ENCODE peak calls at places on chromosome 7, in six cellular contexts. One of them, this sample, is unnamed.
A peak's percentile ranks its signal among the peaks of the same experiment; 100 is the strongest.

GRCh38 chr7:114930829-114931655 is 9.1 kb downstream of the MDFIC start:
- DNase-seq in iris pigment epithelial cell: peak; percentile 81
- DNase-seq in type B pancreatic cell: no peak
- DNase-seq in stimulated activated CD4-positive, alpha-beta T cell treated with anti-CD3 and anti-CD28 coated beads, Interleukin-4, amount 100 ng/mL, for 1 hour: no peak
- DNase-seq in choroid plexus epithelial cell: peak; percentile 81
- DNase-seq in mesendoderm: no peak
- DNase-seq in this sample: no peak

GRCh38 chr7:41777894-41778596 is 75.2 kb upstream of the INHBA start:
- DNase-seq in iris pigment epithelial cell: peak; percentile 72
- DNase-seq in type B pancreatic cell: no peak
- DNase-seq in stimulated activated CD4-positive, alpha-beta T cell treated with anti-CD3 and anti-CD28 coated beads, Interleukin-4, amount 100 ng/mL, for 1 hour: no peak
- DNase-seq in choroid plexus epithelial cell: peak; percentile 25
- DNase-seq in mesendoderm: no peak
- DNase-seq in this sample: no peak

GRCh38 chr7:4733936-4734528 is 41.4 kb upstream of the AP5Z1 start:
- DNase-seq in type B pancreatic cell: no peak
- DNase-seq in mesendoderm: no peak
- DNase-seq in choroid plexus epithelial cell: no peak
- DNase-seq in stimulated activated CD4-positive, alpha-beta T cell treated with anti-CD3 and anti-CD28 coated beads, Interleukin-4, amount 100 ng/mL, for 1 hour: no peak
- DNase-seq in iris pigment epithelial cell: no peak
- DNase-seq in this sample: no peak

GRCh38 chr7:55326079-55326847 is 38.9 kb upstream of the LANCL2 start:
- DNase-seq in type B pancreatic cell: no peak
- DNase-seq in iris pigment epithelial cell: no peak
- DNase-seq in choroid plexus epithelial cell: no peak
- DNase-seq in mesendoderm: no peak
- DNase-seq in stimulated activated CD4-positive, alpha-beta T cell treated with anti-CD3 and anti-CD28 coated beads, Interleukin-4, amount 100 ng/mL, for 1 hour: no peak
- DNase-seq in this sample: peak; percentile 40

GRCh38 chr7:50739744-50740455 is 42.8 kb downstream of the GRB10 start:
- DNase-seq in iris pigment epithelial cell: no peak
- DNase-seq in choroid plexus epithelial cell: no peak
- DNase-seq in stimulated activated CD4-positive, alpha-beta T cell treated with anti-CD3 and anti-CD28 coated beads, Interleukin-4, amount 100 ng/mL, for 1 hour: peak; percentile 11
- DNase-seq in type B pancreatic cell: no peak
- DNase-seq in mesendoderm: peak; percentile 31
- DNase-seq in this sample: no peak

GRCh38 chr7:118436663-118437062 is 212.2 kb downstream of the ANKRD7 start:
- DNase-seq in iris pigment epithelial cell: no peak
- DNase-seq in stimulated activated CD4-positive, alpha-beta T cell treated with anti-CD3 and anti-CD28 coated beads, Interleukin-4, amount 100 ng/mL, for 1 hour: no peak
- DNase-seq in type B pancreatic cell: no peak
- DNase-seq in mesendoderm: no peak
- DNase-seq in choroid plexus epithelial cell: no peak
- DNase-seq in this sample: no peak

GRCh38 chr7:87628780-87629569 is 777 bp downstream of the RUNDC3B start:
- DNase-seq in iris pigment epithelial cell: peak; percentile 29
- DNase-seq in stimulated activated CD4-positive, alpha-beta T cell treated with anti-CD3 and anti-CD28 coated beads, Interleukin-4, amount 100 ng/mL, for 1 hour: peak; percentile 32
- DNase-seq in choroid plexus epithelial cell: peak; percentile 12
- DNase-seq in type B pancreatic cell: no peak
- DNase-seq in mesendoderm: peak; percentile 28
- DNase-seq in this sample: no peak

GRCh38 chr7:33444501-33444900 is 315.1 kb downstream of the BBS9 start:
- DNase-seq in stimulated activated CD4-positive, alpha-beta T cell treated with anti-CD3 and anti-CD28 coated beads, Interleukin-4, amount 100 ng/mL, for 1 hour: no peak
- DNase-seq in iris pigment epithelial cell: peak; percentile 78
- DNase-seq in choroid plexus epithelial cell: peak; percentile 95
- DNase-seq in type B pancreatic cell: no peak
- DNase-seq in mesendoderm: no peak
- DNase-seq in this sample: no peak

GRCh38 chr7:2663121-2663886 is 24.7 kb upstream of the AMZ1 start:
- DNase-seq in mesendoderm: no peak
- DNase-seq in stimulated activated CD4-positive, alpha-beta T cell treated with anti-CD3 and anti-CD28 coated beads, Interleukin-4, amount 100 ng/mL, for 1 hour: no peak
- DNase-seq in iris pigment epithelial cell: peak; percentile 39
- DNase-seq in choroid plexus epithelial cell: peak; percentile 18
- DNase-seq in type B pancreatic cell: no peak
- DNase-seq in this sample: no peak

GRCh38 chr7:129188372-129188891 is at the start of gene SMO:
- DNase-seq in type B pancreatic cell: peak; percentile 92
- DNase-seq in iris pigment epithelial cell: peak; percentile 28
- DNase-seq in stimulated activated CD4-positive, alpha-beta T cell treated with anti-CD3 and anti-CD28 coated beads, Interleukin-4, amount 100 ng/mL, for 1 hour: peak; percentile 18
- DNase-seq in choroid plexus epithelial cell: peak; percentile 41
- DNase-seq in mesendoderm: peak; percentile 89
- DNase-seq in this sample: no peak

GRCh38 chr7:149662591-149663095 is 110.7 kb downstream of the ZNF467 start:
- DNase-seq in mesendoderm: peak; percentile 95
- DNase-seq in type B pancreatic cell: no peak
- DNase-seq in iris pigment epithelial cell: peak; percentile 49
- DNase-seq in choroid plexus epithelial cell: peak; percentile 64
- DNase-seq in stimulated activated CD4-positive, alpha-beta T cell treated with anti-CD3 and anti-CD28 coated beads, Interleukin-4, amount 100 ng/mL, for 1 hour: peak; percentile 66
- DNase-seq in this sample: peak; percentile 10

GRCh38 chr7:151080091-151080521 is 503 bp downstream of the FASTK start:
- DNase-seq in iris pigment epithelial cell: peak; percentile 67
- DNase-seq in stimulated activated CD4-positive, alpha-beta T cell treated with anti-CD3 and anti-CD28 coated beads, Interleukin-4, amount 100 ng/mL, for 1 hour: no peak
- DNase-seq in type B pancreatic cell: no peak
- DNase-seq in choroid plexus epithelial cell: peak; percentile 43
- DNase-seq in mesendoderm: peak; percentile 48
- DNase-seq in this sample: no peak

GRCh38 chr7:9026121-9026520 is 592.7 kb downstream of the NXPH1 start:
- DNase-seq in iris pigment epithelial cell: no peak
- DNase-seq in choroid plexus epithelial cell: no peak
- DNase-seq in stimulated activated CD4-positive, alpha-beta T cell treated with anti-CD3 and anti-CD28 coated beads, Interleukin-4, amount 100 ng/mL, for 1 hour: no peak
- DNase-seq in mesendoderm: no peak
- DNase-seq in type B pancreatic cell: no peak
- DNase-seq in this sample: no peak

GRCh38 chr7:92244803-92245486 is 769 bp downstream of the KRIT1 start:
- DNase-seq in iris pigment epithelial cell: no peak
- DNase-seq in mesendoderm: no peak
- DNase-seq in stimulated activated CD4-positive, alpha-beta T cell treated with anti-CD3 and anti-CD28 coated beads, Interleukin-4, amount 100 ng/mL, for 1 hour: no peak
- DNase-seq in choroid plexus epithelial cell: peak; percentile 28
- DNase-seq in type B pancreatic cell: no peak
- DNase-seq in this sample: no peak

GRCh38 chr7:120991570-120991969 is 3.1 kb downstream of the CPED1 start:
- DNase-seq in mesendoderm: no peak
- DNase-seq in stimulated activated CD4-positive, alpha-beta T cell treated with anti-CD3 and anti-CD28 coated beads, Interleukin-4, amount 100 ng/mL, for 1 hour: no peak
- DNase-seq in choroid plexus epithelial cell: peak; percentile 72
- DNase-seq in type B pancreatic cell: no peak
- DNase-seq in iris pigment epithelial cell: peak; percentile 82
- DNase-seq in this sample: no peak

GRCh38 chr7:65974191-65974801 is 7.7 kb downstream of the GUSB start:
- DNase-seq in type B pancreatic cell: no peak
- DNase-seq in iris pigment epithelial cell: no peak
- DNase-seq in choroid plexus epithelial cell: no peak
- DNase-seq in stimulated activated CD4-positive, alpha-beta T cell treated with anti-CD3 and anti-CD28 coated beads, Interleukin-4, amount 100 ng/mL, for 1 hour: no peak
- DNase-seq in mesendoderm: no peak
- DNase-seq in this sample: no peak

GRCh38 chr7:2269468-2270460 is 27.7 kb downstream of the NUDT1 start:
- DNase-seq in type B pancreatic cell: no peak
- DNase-seq in iris pigment epithelial cell: peak; percentile 69
- DNase-seq in stimulated activated CD4-positive, alpha-beta T cell treated with anti-CD3 and anti-CD28 coated beads, Interleukin-4, amount 100 ng/mL, for 1 hour: no peak
- DNase-seq in choroid plexus epithelial cell: peak; percentile 83
- DNase-seq in mesendoderm: peak; percentile 56
- DNase-seq in this sample: no peak

GRCh38 chr7:30859940-30860623 is 51.6 kb upstream of the AQP1 start:
- DNase-seq in iris pigment epithelial cell: no peak
- DNase-seq in stimulated activated CD4-positive, alpha-beta T cell treated with anti-CD3 and anti-CD28 coated beads, Interleukin-4, amount 100 ng/mL, for 1 hour: no peak
- DNase-seq in choroid plexus epithelial cell: no peak
- DNase-seq in type B pancreatic cell: no peak
- DNase-seq in mesendoderm: no peak
- DNase-seq in this sample: no peak

GRCh38 chr7:112511451-112512220 is 30.8 kb downstream of the LSMEM1 start:
- DNase-seq in type B pancreatic cell: no peak
- DNase-seq in mesendoderm: no peak
- DNase-seq in choroid plexus epithelial cell: no peak
- DNase-seq in iris pigment epithelial cell: no peak
- DNase-seq in stimulated activated CD4-positive, alpha-beta T cell treated with anti-CD3 and anti-CD28 coated beads, Interleukin-4, amount 100 ng/mL, for 1 hour: no peak
- DNase-seq in this sample: no peak

GRCh38 chr7:104956753-104957450 is 57.1 kb upstream of the KMT2E start:
- DNase-seq in mesendoderm: no peak
- DNase-seq in type B pancreatic cell: no peak
- DNase-seq in choroid plexus epithelial cell: peak; percentile 72
- DNase-seq in stimulated activated CD4-positive, alpha-beta T cell treated with anti-CD3 and anti-CD28 coated beads, Interleukin-4, amount 100 ng/mL, for 1 hour: no peak
- DNase-seq in iris pigment epithelial cell: peak; percentile 90
- DNase-seq in this sample: no peak

GRCh38 chr7:35776686-35777085 is 24.2 kb upstream of the SEPTIN7 start:
- DNase-seq in mesendoderm: no peak
- DNase-seq in stimulated activated CD4-positive, alpha-beta T cell treated with anti-CD3 and anti-CD28 coated beads, Interleukin-4, amount 100 ng/mL, for 1 hour: no peak
- DNase-seq in choroid plexus epithelial cell: no peak
- DNase-seq in iris pigment epithelial cell: no peak
- DNase-seq in type B pancreatic cell: no peak
- DNase-seq in this sample: no peak

GRCh38 chr7:120089968-120090367 is 183.0 kb upstream of the KCND2 start:
- DNase-seq in type B pancreatic cell: no peak
- DNase-seq in stimulated activated CD4-positive, alpha-beta T cell treated with anti-CD3 and anti-CD28 coated beads, Interleukin-4, amount 100 ng/mL, for 1 hour: no peak
- DNase-seq in mesendoderm: peak; percentile 13
- DNase-seq in iris pigment epithelial cell: peak; percentile 12
- DNase-seq in choroid plexus epithelial cell: peak; percentile 35
- DNase-seq in this sample: no peak

GRCh38 chr7:76129366-76129765 is 72.3 kb upstream of the SRRM3 start:
- DNase-seq in stimulated activated CD4-positive, alpha-beta T cell treated with anti-CD3 and anti-CD28 coated beads, Interleukin-4, amount 100 ng/mL, for 1 hour: no peak
- DNase-seq in type B pancreatic cell: no peak
- DNase-seq in choroid plexus epithelial cell: peak; percentile 15
- DNase-seq in iris pigment epithelial cell: peak; percentile 34
- DNase-seq in mesendoderm: no peak
- DNase-seq in this sample: no peak

GRCh38 chr7:23894891-23895569 is 185.0 kb downstream of the STK31 start:
- DNase-seq in choroid plexus epithelial cell: no peak
- DNase-seq in iris pigment epithelial cell: no peak
- DNase-seq in type B pancreatic cell: no peak
- DNase-seq in stimulated activated CD4-positive, alpha-beta T cell treated with anti-CD3 and anti-CD28 coated beads, Interleukin-4, amount 100 ng/mL, for 1 hour: no peak
- DNase-seq in mesendoderm: no peak
- DNase-seq in this sample: no peak

GRCh38 chr7:1123721-1124120 is 35.8 kb downstream of the GPER1 start:
- DNase-seq in mesendoderm: peak; percentile 92
- DNase-seq in type B pancreatic cell: peak; percentile 75
- DNase-seq in choroid plexus epithelial cell: peak; percentile 76
- DNase-seq in stimulated activated CD4-positive, alpha-beta T cell treated with anti-CD3 and anti-CD28 coated beads, Interleukin-4, amount 100 ng/mL, for 1 hour: no peak
- DNase-seq in iris pigment epithelial cell: peak; percentile 67
- DNase-seq in this sample: no peak

GRCh38 chr7:28362812-28363211 is 49.5 kb upstream of the CREB5 start:
- DNase-seq in iris pigment epithelial cell: no peak
- DNase-seq in stimulated activated CD4-positive, alpha-beta T cell treated with anti-CD3 and anti-CD28 coated beads, Interleukin-4, amount 100 ng/mL, for 1 hour: no peak
- DNase-seq in type B pancreatic cell: no peak
- DNase-seq in choroid plexus epithelial cell: no peak
- DNase-seq in mesendoderm: no peak
- DNase-seq in this sample: no peak

GRCh38 chr7:135334830-135335543 is 101.3 kb downstream of the STRA8 start:
- DNase-seq in type B pancreatic cell: no peak
- DNase-seq in stimulated activated CD4-positive, alpha-beta T cell treated with anti-CD3 and anti-CD28 coated beads, Interleukin-4, amount 100 ng/mL, for 1 hour: no peak
- DNase-seq in choroid plexus epithelial cell: no peak
- DNase-seq in mesendoderm: no peak
- DNase-seq in iris pigment epithelial cell: no peak
- DNase-seq in this sample: no peak

GRCh38 chr7:23863209-23863798 is 153.3 kb downstream of the STK31 start:
- DNase-seq in type B pancreatic cell: no peak
- DNase-seq in stimulated activated CD4-positive, alpha-beta T cell treated with anti-CD3 and anti-CD28 coated beads, Interleukin-4, amount 100 ng/mL, for 1 hour: no peak
- DNase-seq in mesendoderm: peak; percentile 64
- DNase-seq in iris pigment epithelial cell: peak; percentile 49
- DNase-seq in choroid plexus epithelial cell: peak; percentile 73
- DNase-seq in this sample: peak; percentile 47

GRCh38 chr7:10677668-10678232 is 295.9 kb upstream of the PHF14 start:
- DNase-seq in iris pigment epithelial cell: no peak
- DNase-seq in choroid plexus epithelial cell: no peak
- DNase-seq in mesendoderm: no peak
- DNase-seq in stimulated activated CD4-positive, alpha-beta T cell treated with anti-CD3 and anti-CD28 coated beads, Interleukin-4, amount 100 ng/mL, for 1 hour: no peak
- DNase-seq in type B pancreatic cell: no peak
- DNase-seq in this sample: no peak